ENCODE peak calls at places on chromosomes 13 and 19, in eight cellular contexts. M, W, K, B, A, J, Z and E are unnamed samples.

GRCh38 chr19:435707-436412 is 25.0 kb downstream of the SHC2 start:
- DNase-seq in A (no peak), M (no peak), J (no peak), Z (no peak), B (no peak), K (no peak), W (no peak), E (no peak)

GRCh38 chr13:25971499-25972145 is 80.2 kb downstream of the SHISA2 start:
- DNase-seq in K (no peak), W (no peak), J (no peak), A (no peak), M (no peak), B (no peak), Z (no peak), E (no peak)

GRCh38 chr13:43305416-43305815 is 282.0 kb downstream of the DNAJC15 start:
- DNase-seq in K (no peak), M (no peak), Z (no peak), A (no peak), J (peak), B (no peak), W (no peak), E (peak)

GRCh38 chr19:2618611-2619010 is 83.9 kb downstream of the GNG7 start:
- DNase-seq in K (no peak), B (no peak), M (peak), J (peak), Z (peak), W (peak), A (peak), E (peak)

GRCh38 chr13:27857271-27857670 is 62.5 kb upstream of the PDX1 start:
- DNase-seq in A (no peak), K (no peak), W (no peak), Z (no peak), J (no peak), M (no peak), B (no peak), E (no peak)

GRCh38 chr13:74869846-74870245 is 612.1 kb downstream of the TBC1D4 start:
- DNase-seq in J (peak), K (peak), M (no peak), B (no peak), A (no peak), W (no peak), Z (no peak), E (peak)

GRCh38 chr13:101649490-101650126 is 197.1 kb downstream of the ITGBL1 start:
- DNase-seq in K (peak), W (no peak), B (no peak), M (peak), Z (no peak), J (peak), A (no peak), E (peak)

GRCh38 chr13:111844682-111845081 is 222.3 kb upstream of the SOX1 start:
- DNase-seq in M (no peak), A (no peak), B (no peak), K (no peak), W (peak), Z (no peak), J (no peak), E (no peak)

GRCh38 chr13:100515410-100515800 is 73.2 kb downstream of the GGACT start:
- DNase-seq in A (no peak), M (no peak), W (no peak), B (peak), Z (no peak), K (no peak), J (no peak), E (no peak)

GRCh38 chr19:31838163-31838798 is 489.0 kb upstream of the TSHZ3 start:
- DNase-seq in W (no peak), Z (no peak), B (no peak), A (no peak), K (no peak), J (peak), M (no peak), E (no peak)

GRCh38 chr19:38387550-38388309 is at the start of gene GGN:
- DNase-seq in K (peak), Z (peak), W (peak), J (peak), B (peak), A (peak), M (peak), E (peak)

GRCh38 chr19:29966594-29967249 is 24.7 kb downstream of the URI1 start:
- DNase-seq in A (no peak), Z (no peak), B (no peak), W (no peak), K (no peak), M (no peak), J (peak), E (peak)

GRCh38 chr13:72458701-72459100 is 268.7 kb downstream of the MZT1 start:
- DNase-seq in A (no peak), K (peak), W (no peak), B (no peak), Z (no peak), J (peak), M (peak), E (peak)

GRCh38 chr19:35216833-35217707 is 11.5 kb downstream of the FAM187B start:
- DNase-seq in B (peak), J (no peak), K (no peak), Z (no peak), A (no peak), W (peak), M (peak), E (no peak)

DNA sequence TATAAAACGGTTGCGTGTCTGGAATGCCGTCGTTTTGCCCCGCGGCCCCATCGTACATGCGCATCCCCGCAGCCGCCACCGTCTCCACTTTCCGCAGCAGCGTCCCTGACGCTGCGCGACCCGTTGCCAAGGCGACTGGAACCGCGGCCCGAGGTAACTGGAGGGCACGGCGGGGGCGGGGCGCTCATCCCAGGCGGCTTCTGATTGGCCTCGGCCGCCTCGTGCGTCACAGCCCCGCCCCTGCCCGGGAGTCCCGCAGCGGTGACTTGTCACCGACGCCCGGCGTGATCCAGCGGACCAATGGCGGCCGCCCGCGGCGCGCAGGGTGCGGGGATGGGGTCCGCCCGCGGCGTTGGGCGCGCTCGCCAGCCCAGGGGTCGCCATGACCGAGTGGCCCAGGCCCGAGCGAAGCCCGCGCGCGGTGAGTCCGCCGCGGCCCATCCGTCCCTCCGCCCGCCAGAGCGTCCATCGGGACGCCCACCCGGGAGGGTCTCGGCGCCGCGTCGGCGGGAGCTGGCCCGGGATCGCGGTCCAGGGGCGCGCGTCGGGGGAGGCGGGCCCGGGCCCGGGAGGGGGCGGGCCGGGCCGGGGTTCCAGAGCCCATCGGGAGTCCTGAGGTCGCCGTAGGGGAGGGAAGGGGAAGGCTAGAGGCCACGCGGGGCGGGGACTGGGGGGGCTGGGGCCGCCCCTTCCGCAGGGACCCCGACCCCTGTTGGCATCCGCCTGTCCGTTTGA is at the start of gene ZSCAN1:
- DNase-seq in K (peak), J (peak), A (peak), W (peak), M (no peak), Z (peak), B (peak), E (peak)
- H3K4me3 ChIP-seq in K (peak), J (peak), A (peak), W (no peak), M (no peak), Z (peak), B (no peak), E (no peak)

GRCh38 chr13:67366533-67366932 is 136.4 kb upstream of the PCDH9 start:
- DNase-seq in B (no peak), J (peak), M (no peak), K (peak), A (no peak), Z (no peak), W (no peak), E (peak)
- TF ChIP-seq CTCF in B (peak), J (no peak), M (peak), K (peak), A (no peak), Z (no peak), W (no peak), E (peak)

DNA sequence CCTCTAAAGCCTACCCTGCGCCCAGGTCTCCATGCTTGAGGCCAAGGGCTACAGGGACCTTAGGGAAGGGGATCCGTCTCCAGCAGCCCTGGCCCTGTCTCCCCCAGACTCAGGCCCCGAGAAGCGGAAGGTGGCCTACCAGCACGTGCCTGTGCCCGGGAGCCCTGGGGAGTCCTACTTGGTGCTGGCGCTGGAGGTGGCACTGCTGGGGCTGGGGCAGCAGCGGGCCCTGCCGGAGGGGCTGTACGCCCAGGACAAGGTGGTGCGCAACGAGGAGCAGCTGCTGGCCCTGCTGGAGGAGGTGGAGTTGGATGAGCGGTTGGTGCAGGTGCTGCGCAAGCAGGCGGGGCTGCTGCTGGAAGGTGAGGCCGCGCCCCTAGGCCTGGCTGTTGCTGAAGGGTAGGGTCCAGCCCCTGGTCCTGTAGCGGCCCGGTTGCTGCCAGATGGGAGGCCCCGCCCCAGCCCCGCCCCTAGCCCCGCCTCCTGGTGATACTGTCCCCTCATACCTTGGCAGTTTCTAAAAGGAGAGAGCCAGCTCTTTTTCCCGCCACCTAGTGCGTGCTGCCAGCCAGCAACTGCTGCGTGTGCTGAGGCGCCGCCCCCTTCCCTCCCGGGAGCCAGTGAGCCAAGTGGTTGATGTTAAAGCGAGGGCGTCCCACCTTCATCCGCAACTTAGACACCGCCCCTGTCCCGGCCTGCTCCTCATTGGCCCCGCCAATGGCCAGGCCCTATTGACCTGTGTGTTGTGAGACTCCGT is 22.6 kb downstream of the ZSWIM4 start:
- DNase-seq in Z (peak), J (no peak), W (no peak), M (no peak), A (no peak), B (peak), K (no peak), E (no peak)
- H3K4me3 ChIP-seq in Z (no peak), J (no peak), W (no peak), M (no peak), A (no peak), B (no peak), K (no peak), E (no peak)

GRCh38 chr19:21483589-21484170 is 21.7 kb upstream of the ZNF429 start:
- DNase-seq in M (no peak), Z (no peak), W (peak), J (no peak), A (peak), K (no peak), B (peak), E (peak)
- TF ChIP-seq CTCF in M (peak), Z (peak), W (no peak), J (no peak), A (peak), K (peak), B (peak), E (peak)